ENCODE peak calls at places on chromosomes 3 and 15, in six cellular contexts. X, Y, D, C, F and H are unnamed samples.

GRCh38 chr3:46929324-46929723 is 47.2 kb downstream of the CCDC12 start:
- DNase-seq in X (no peak), Y (peak), D (peak), C (peak), F (peak), H (peak)

GRCh38 chr15:26087395-26087794 is 224.3 kb upstream of the ATP10A start:
- DNase-seq in X (no peak), Y (no peak), D (no peak), C (no peak), F (no peak), H (no peak)

GRCh38 chr3:69748503-69748902 is 9.2 kb downstream of the MITF start:
- DNase-seq in X (no peak), Y (no peak), D (no peak), C (no peak), F (no peak), H (peak)

GRCh38 chr3:119630562-119631329 is 29.6 kb downstream of the POPDC2 start:
- DNase-seq in X (no peak), Y (no peak), D (no peak), C (no peak), F (no peak), H (peak)

GRCh38 chr15:58010983-58011382 is 54.5 kb downstream of the ALDH1A2 start:
- DNase-seq in X (no peak), Y (no peak), D (no peak), C (no peak), F (no peak), H (no peak)

GRCh38 chr3:153829596-153830170 is 291.5 kb upstream of the ARHGEF26 start:
- DNase-seq in X (no peak), Y (no peak), D (no peak), C (no peak), F (no peak), H (no peak)

GRCh38 chr3:186095584-186096061 is 13.3 kb downstream of the ETV5 start:
- DNase-seq in X (no peak), Y (no peak), D (no peak), C (no peak), F (no peak), H (peak)

GRCh38 chr3:87158823-87159222 is 68.3 kb upstream of the CHMP2B start:
- DNase-seq in X (no peak), Y (no peak), D (no peak), C (no peak), F (no peak), H (no peak)

GRCh38 chr3:172760406-172760805 is 9.9 kb downstream of the ECT2 start:
- DNase-seq in X (no peak), Y (no peak), D (no peak), C (no peak), F (no peak), H (no peak)

GRCh38 chr15:101425787-101426365 is 63.6 kb downstream of the PCSK6 start:
- DNase-seq in X (no peak), Y (no peak), D (no peak), C (no peak), F (no peak), H (no peak)

GRCh38 chr3:155941354-155941753 is 70.9 kb downstream of the GMPS start:
- DNase-seq in X (no peak), Y (no peak), D (no peak), C (no peak), F (no peak), H (peak)
- H3K4me3 ChIP-seq in X (no peak), Y (no peak), D (no peak), C (no peak), F (no peak), H (no peak)

DNA sequence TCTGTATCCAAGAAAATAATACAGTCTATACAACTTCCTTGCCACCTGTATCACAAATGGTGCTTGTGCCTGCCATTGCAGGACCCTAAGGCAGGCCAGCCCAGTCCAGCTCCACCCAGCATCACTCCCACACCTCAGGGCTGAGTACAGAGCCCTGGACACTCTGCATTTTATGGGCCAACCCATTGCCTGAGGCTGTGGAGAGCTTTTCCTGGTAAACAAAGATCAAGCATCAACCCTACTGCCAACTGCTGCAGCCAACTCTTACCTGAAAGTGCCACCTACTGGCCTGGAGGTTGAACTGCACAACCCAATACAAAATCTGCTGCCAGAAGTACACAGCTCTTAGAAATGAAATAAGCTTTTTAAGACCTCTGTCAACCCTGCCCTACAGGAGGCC is 1082.2 kb downstream of the NAALADL2 start:
- DNase-seq in X (no peak), Y (no peak), D (no peak), C (no peak), F (no peak), H (peak)
- TF ChIP-seq CTCF in X (peak), Y (no peak), D (no peak), C (no peak), F (peak), H (peak)

GRCh38 chr15:79307251-79307650 is 3.7 kb upstream of the TMED3 start:
- DNase-seq in X (no peak), Y (no peak), D (no peak), C (no peak), F (no peak), H (no peak)

GRCh38 chr15:79308874-79309273 is 2.0 kb upstream of the TMED3 start:
- DNase-seq in X (no peak), Y (no peak), D (no peak), C (no peak), F (no peak), H (peak)

GRCh38 chr15:79311901-79312553 is 1.1 kb downstream of the TMED3 start:
- DNase-seq in X (no peak), Y (no peak), D (no peak), C (no peak), F (no peak), H (peak)

GRCh38 chr15:79310985-79311900 is at the start of gene TMED3:
- DNase-seq in X (peak), Y (peak), D (peak), C (peak), F (peak), H (peak)

GRCh38 chr15:79310612-79310984 is 314 bp upstream of the TMED3 start:
- DNase-seq in X (no peak), Y (no peak), D (no peak), C (no peak), F (no peak), H (no peak)
- H3K4me3 ChIP-seq in X (peak), Y (peak), D (peak), C (peak), F (no peak), H (peak)

GRCh38 chr3:9135526-9135925 is 113.9 kb downstream of the SRGAP3 start:
- DNase-seq in X (no peak), Y (no peak), D (no peak), C (no peak), F (no peak), H (no peak)
- TF ChIP-seq CTCF in X (no peak), Y (no peak), D (no peak), C (no peak), F (no peak), H (no peak)

DNA sequence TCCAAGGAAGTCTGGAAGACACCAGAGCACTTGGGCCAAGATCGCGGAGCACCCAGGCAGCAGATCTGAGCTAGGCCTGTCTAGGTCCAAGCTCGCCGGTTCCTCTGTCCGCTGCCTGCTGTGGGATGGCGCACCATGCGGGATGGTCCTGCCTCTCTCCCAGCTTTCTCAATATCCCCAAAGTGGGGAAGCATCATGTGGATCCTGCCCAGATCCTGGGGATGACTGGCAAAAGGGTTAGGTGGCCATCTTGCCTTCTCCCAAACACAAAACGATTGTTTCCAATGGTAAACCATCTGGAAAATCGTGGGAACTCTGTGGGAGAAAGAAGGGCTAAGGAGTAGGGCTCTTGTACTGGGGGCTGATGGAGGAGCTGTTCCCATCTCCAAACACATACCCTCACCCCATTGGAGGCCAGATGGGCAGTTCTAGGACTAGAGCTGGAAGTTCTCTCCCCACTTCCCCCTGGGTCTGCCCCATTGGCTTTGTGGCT is 8.9 kb downstream of the PRKCD start:
- DNase-seq in X (no peak), Y (no peak), D (no peak), C (no peak), F (no peak), H (no peak)
- H3K4me3 ChIP-seq in X (no peak), Y (no peak), D (no peak), C (no peak), F (no peak), H (peak)

GRCh38 chr15:52568569-52569243 is at the start of gene ARPP19:
- DNase-seq in X (peak), Y (peak), D (peak), C (peak), F (peak), H (peak)
- TF ChIP-seq CTCF in X (no peak), Y (no peak), D (no peak), C (no peak), F (peak), H (no peak)

DNA sequence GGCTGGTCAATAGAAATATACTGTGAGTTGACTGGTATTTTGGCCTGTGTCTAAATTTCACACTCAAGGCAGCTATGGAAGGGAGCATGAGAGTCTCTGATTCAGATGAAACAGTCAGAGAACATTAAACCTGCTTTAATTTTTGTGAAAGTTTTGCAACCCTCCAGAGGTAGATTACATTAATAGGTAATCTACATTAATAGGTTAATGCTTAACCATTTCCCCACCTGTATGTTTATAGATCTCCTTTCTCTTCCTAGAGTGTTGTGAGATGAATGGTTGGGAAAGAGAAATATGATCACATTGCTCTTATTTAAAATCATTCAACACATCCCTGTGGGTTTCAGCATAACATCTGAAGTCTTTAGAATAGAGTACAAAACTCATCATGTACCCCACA is 586.9 kb upstream of the DPPA4 start:
- DNase-seq in X (no peak), Y (no peak), D (no peak), C (no peak), F (no peak), H (no peak)
- H3K4me3 ChIP-seq in X (no peak), Y (no peak), D (no peak), C (no peak), F (no peak), H (no peak)

GRCh38 chr3:170078620-170079281 is 41.0 kb downstream of the GPR160 start:
- DNase-seq in X (no peak), Y (no peak), D (no peak), C (no peak), F (no peak), H (peak)
- TF ChIP-seq CTCF in X (no peak), Y (no peak), D (no peak), C (no peak), F (no peak), H (peak)